ENCODE peak calls at places on chromosomes 5 and 9, in ten cellular contexts. One of them, this sample, is unnamed. For H3K36me3, the result is how much of the 10 kb centered on the place peaks cover.

GRCh38 chr9:3746296-3747275 is 220.8 kb upstream of the RFX3 start:
- DNase-seq in body of pancreas: no peak
- DNase-seq in tibial artery: peak
- DNase-seq in bronchial epithelial cell: peak
- DNase-seq in psoas muscle: no peak
- DNase-seq in mucosa of descending colon: no peak
- DNase-seq in GM23338: no peak
- DNase-seq in mammary epithelial cell: peak
- DNase-seq in tibial nerve: no peak
- DNase-seq in PC-9: no peak
- DNase-seq in this sample: no peak

GRCh38 chr5:137217599-137218200 is 281.4 kb downstream of the SPOCK1 start:
- DNase-seq in body of pancreas: no peak
- DNase-seq in tibial artery: no peak
- DNase-seq in bronchial epithelial cell: peak
- DNase-seq in psoas muscle: no peak
- DNase-seq in mucosa of descending colon: no peak
- DNase-seq in GM23338: no peak
- DNase-seq in mammary epithelial cell: peak
- DNase-seq in tibial nerve: no peak
- DNase-seq in PC-9: no peak
- DNase-seq in this sample: no peak

GRCh38 chr9:93248373-93248772 is 64.4 kb downstream of the WNK2 start:
- DNase-seq in body of pancreas: peak
- DNase-seq in tibial artery: no peak
- DNase-seq in bronchial epithelial cell: no peak
- DNase-seq in psoas muscle: peak
- DNase-seq in mucosa of descending colon: no peak
- DNase-seq in GM23338: no peak
- DNase-seq in mammary epithelial cell: no peak
- DNase-seq in tibial nerve: no peak
- DNase-seq in PC-9: no peak
- DNase-seq in this sample: no peak

GRCh38 chr5:88551724-88552345 is 283.2 kb upstream of the TMEM161B start:
- DNase-seq in body of pancreas: no peak
- DNase-seq in tibial artery: no peak
- DNase-seq in bronchial epithelial cell: no peak
- DNase-seq in psoas muscle: no peak
- DNase-seq in mucosa of descending colon: no peak
- DNase-seq in GM23338: peak
- DNase-seq in mammary epithelial cell: no peak
- DNase-seq in tibial nerve: no peak
- DNase-seq in PC-9: no peak
- DNase-seq in this sample: no peak

GRCh38 chr5:153952893-153953292 is 85.8 kb downstream of the FAM114A2 start:
- DNase-seq in body of pancreas: no peak
- DNase-seq in tibial artery: no peak
- DNase-seq in bronchial epithelial cell: no peak
- DNase-seq in psoas muscle: no peak
- DNase-seq in mucosa of descending colon: no peak
- DNase-seq in GM23338: no peak
- DNase-seq in mammary epithelial cell: no peak
- DNase-seq in tibial nerve: no peak
- DNase-seq in PC-9: no peak
- DNase-seq in this sample: no peak

GRCh38 chr9:132126837-132127236 is 35.0 kb upstream of the NTNG2 start:
- DNase-seq in body of pancreas: no peak
- DNase-seq in tibial artery: no peak
- DNase-seq in bronchial epithelial cell: no peak
- DNase-seq in psoas muscle: no peak
- DNase-seq in mucosa of descending colon: no peak
- DNase-seq in GM23338: no peak
- DNase-seq in mammary epithelial cell: no peak
- DNase-seq in tibial nerve: no peak
- DNase-seq in PC-9: no peak
- DNase-seq in this sample: no peak

GRCh38 chr9:121156263-121156731 is 45.4 kb downstream of the RAB14 start:
- DNase-seq in body of pancreas: no peak
- DNase-seq in tibial artery: no peak
- DNase-seq in bronchial epithelial cell: peak
- DNase-seq in psoas muscle: no peak
- DNase-seq in mucosa of descending colon: no peak
- DNase-seq in GM23338: no peak
- DNase-seq in mammary epithelial cell: peak
- DNase-seq in tibial nerve: no peak
- DNase-seq in PC-9: peak
- DNase-seq in this sample: no peak

GRCh38 chr9:106947097-106947496 is 84.1 kb downstream of the ZNF462 start:
- DNase-seq in body of pancreas: no peak
- DNase-seq in tibial artery: no peak
- DNase-seq in bronchial epithelial cell: no peak
- DNase-seq in psoas muscle: no peak
- DNase-seq in mucosa of descending colon: no peak
- DNase-seq in GM23338: no peak
- DNase-seq in mammary epithelial cell: no peak
- DNase-seq in tibial nerve: no peak
- DNase-seq in PC-9: no peak
- DNase-seq in this sample: no peak

GRCh38 chr9:89605181-89606048 is 603 bp downstream of the GADD45G start:
- DNase-seq in body of pancreas: peak
- DNase-seq in tibial artery: peak
- DNase-seq in bronchial epithelial cell: peak
- DNase-seq in psoas muscle: peak
- DNase-seq in mucosa of descending colon: peak
- DNase-seq in GM23338: peak
- DNase-seq in mammary epithelial cell: peak
- DNase-seq in tibial nerve: peak
- DNase-seq in PC-9: peak
- DNase-seq in this sample: peak

GRCh38 chr9:112887377-112887776 is 3.3 kb downstream of the SLC46A2 start:
- DNase-seq in body of pancreas: peak
- DNase-seq in tibial artery: no peak
- DNase-seq in bronchial epithelial cell: no peak
- DNase-seq in psoas muscle: no peak
- DNase-seq in mucosa of descending colon: peak
- DNase-seq in GM23338: peak
- DNase-seq in mammary epithelial cell: no peak
- DNase-seq in tibial nerve: peak
- DNase-seq in PC-9: no peak
- DNase-seq in this sample: no peak

GRCh38 chr9:96617439-96618185 is 2.0 kb downstream of the CDC14B start:
- DNase-seq in body of pancreas: no peak
- DNase-seq in tibial artery: no peak
- DNase-seq in bronchial epithelial cell: no peak
- DNase-seq in psoas muscle: no peak
- DNase-seq in mucosa of descending colon: no peak
- DNase-seq in GM23338: peak
- DNase-seq in mammary epithelial cell: no peak
- DNase-seq in tibial nerve: no peak
- DNase-seq in PC-9: no peak
- DNase-seq in this sample: no peak

GRCh38 chr5:78295035-78295961 is 800 bp upstream of the AP3B1 start:
- DNase-seq in body of pancreas: peak
- DNase-seq in tibial artery: peak
- DNase-seq in bronchial epithelial cell: peak
- DNase-seq in psoas muscle: peak
- DNase-seq in mucosa of descending colon: peak
- DNase-seq in GM23338: peak
- DNase-seq in mammary epithelial cell: peak
- DNase-seq in tibial nerve: peak
- DNase-seq in PC-9: peak
- DNase-seq in this sample: peak

GRCh38 chr5:165881259-165881658 is 2375.8 kb downstream of the MAT2B start:
- DNase-seq in body of pancreas: no peak
- DNase-seq in tibial artery: no peak
- DNase-seq in bronchial epithelial cell: no peak
- DNase-seq in psoas muscle: no peak
- DNase-seq in mucosa of descending colon: no peak
- DNase-seq in GM23338: peak
- DNase-seq in mammary epithelial cell: no peak
- DNase-seq in tibial nerve: no peak
- DNase-seq in PC-9: no peak
- DNase-seq in this sample: no peak

GRCh38 chr9:98228392-98229089 is 26.9 kb downstream of the TBC1D2 start:
- DNase-seq in body of pancreas: no peak
- DNase-seq in tibial artery: no peak
- DNase-seq in bronchial epithelial cell: no peak
- DNase-seq in psoas muscle: no peak
- DNase-seq in mucosa of descending colon: no peak
- DNase-seq in GM23338: no peak
- DNase-seq in mammary epithelial cell: no peak
- DNase-seq in tibial nerve: no peak
- DNase-seq in PC-9: no peak
- DNase-seq in this sample: no peak

GRCh38 chr5:149543361-149544198 is 7.7 kb downstream of the CSNK1A1 start:
- DNase-seq in body of pancreas: no peak
- DNase-seq in tibial artery: no peak
- DNase-seq in bronchial epithelial cell: no peak
- DNase-seq in psoas muscle: no peak
- DNase-seq in mucosa of descending colon: no peak
- DNase-seq in GM23338: no peak
- DNase-seq in mammary epithelial cell: no peak
- DNase-seq in tibial nerve: no peak
- DNase-seq in PC-9: no peak
- DNase-seq in this sample: no peak
- H3K36me3 ChIP-seq in body of pancreas: under half
- H3K36me3 ChIP-seq in tibial artery: under half
- H3K36me3 ChIP-seq in bronchial epithelial cell: under half
- H3K36me3 ChIP-seq in psoas muscle: under half
- H3K36me3 ChIP-seq in mucosa of descending colon: under half
- H3K36me3 ChIP-seq in GM23338: under half
- H3K36me3 ChIP-seq in mammary epithelial cell: under half
- H3K36me3 ChIP-seq in tibial nerve: under half
- H3K36me3 ChIP-seq in PC-9: half or more
- H3K36me3 ChIP-seq in this sample: under half

DNA sequence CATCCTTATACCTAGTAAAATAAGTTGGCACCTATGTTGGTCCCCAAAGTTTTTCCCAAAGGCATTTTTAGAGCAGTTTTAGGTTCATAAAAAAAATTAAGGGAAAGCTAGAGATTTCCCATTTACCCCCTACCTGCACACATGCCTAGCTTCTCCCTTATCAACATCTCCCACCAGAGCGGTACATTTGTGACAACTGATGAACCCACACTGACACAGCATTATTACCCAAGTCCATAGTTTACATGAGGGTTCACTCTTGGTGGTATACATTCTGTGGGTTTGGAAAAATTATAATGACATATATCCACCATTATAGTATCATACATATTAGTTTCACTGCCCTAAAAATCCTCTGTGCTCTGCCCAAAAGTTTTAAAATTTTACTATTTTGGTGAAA is 12.0 kb downstream of the RAD1 start:
- DNase-seq in body of pancreas: no peak
- DNase-seq in tibial artery: no peak
- DNase-seq in bronchial epithelial cell: no peak
- DNase-seq in psoas muscle: no peak
- DNase-seq in mucosa of descending colon: no peak
- DNase-seq in GM23338: no peak
- DNase-seq in mammary epithelial cell: no peak
- DNase-seq in tibial nerve: no peak
- DNase-seq in PC-9: no peak
- DNase-seq in this sample: no peak
- H3K36me3 ChIP-seq in body of pancreas: under half
- H3K36me3 ChIP-seq in tibial artery: under half
- H3K36me3 ChIP-seq in bronchial epithelial cell: under half
- H3K36me3 ChIP-seq in psoas muscle: under half
- H3K36me3 ChIP-seq in mucosa of descending colon: under half
- H3K36me3 ChIP-seq in GM23338: under half
- H3K36me3 ChIP-seq in mammary epithelial cell: under half
- H3K36me3 ChIP-seq in tibial nerve: under half
- H3K36me3 ChIP-seq in PC-9: under half
- H3K36me3 ChIP-seq in this sample: under half

GRCh38 chr9:136422876-136423275 is 12.4 kb downstream of the PMPCA start:
- DNase-seq in body of pancreas: no peak
- DNase-seq in tibial artery: no peak
- DNase-seq in bronchial epithelial cell: no peak
- DNase-seq in psoas muscle: no peak
- DNase-seq in mucosa of descending colon: no peak
- DNase-seq in GM23338: no peak
- DNase-seq in mammary epithelial cell: no peak
- DNase-seq in tibial nerve: no peak
- DNase-seq in PC-9: no peak
- DNase-seq in this sample: no peak
- H3K36me3 ChIP-seq in body of pancreas: under half
- H3K36me3 ChIP-seq in tibial artery: half or more
- H3K36me3 ChIP-seq in bronchial epithelial cell: under half
- H3K36me3 ChIP-seq in psoas muscle: under half
- H3K36me3 ChIP-seq in mucosa of descending colon: under half
- H3K36me3 ChIP-seq in GM23338: under half
- H3K36me3 ChIP-seq in mammary epithelial cell: under half
- H3K36me3 ChIP-seq in tibial nerve: under half
- H3K36me3 ChIP-seq in PC-9: under half
- H3K36me3 ChIP-seq in this sample: half or more

DNA sequence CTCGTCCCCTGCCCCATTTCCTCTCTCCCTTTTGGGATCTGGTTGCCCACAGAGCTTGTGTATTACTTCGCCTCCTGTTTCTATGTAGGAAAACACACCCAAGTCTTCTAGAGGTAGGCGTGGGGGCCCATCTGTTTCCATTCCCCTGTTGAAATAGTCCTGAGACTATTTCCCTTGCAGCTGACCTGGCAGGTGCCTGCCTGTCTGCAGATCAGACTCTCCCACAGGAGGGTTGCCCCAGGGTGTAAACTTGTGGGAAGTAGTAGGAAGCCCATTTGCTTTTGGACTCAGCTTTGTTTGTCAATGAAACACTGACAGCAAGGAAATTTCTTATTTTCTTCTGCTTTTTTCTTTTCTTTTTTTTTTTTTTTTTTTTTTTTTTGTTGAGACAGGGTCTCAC is 16.3 kb upstream of the GARNL3 start:
- DNase-seq in body of pancreas: no peak
- DNase-seq in tibial artery: no peak
- DNase-seq in bronchial epithelial cell: no peak
- DNase-seq in psoas muscle: no peak
- DNase-seq in mucosa of descending colon: no peak
- DNase-seq in GM23338: no peak
- DNase-seq in mammary epithelial cell: no peak
- DNase-seq in tibial nerve: no peak
- DNase-seq in PC-9: no peak
- DNase-seq in this sample: no peak
- H3K36me3 ChIP-seq in body of pancreas: under half
- H3K36me3 ChIP-seq in tibial artery: under half
- H3K36me3 ChIP-seq in bronchial epithelial cell: under half
- H3K36me3 ChIP-seq in psoas muscle: under half
- H3K36me3 ChIP-seq in mucosa of descending colon: under half
- H3K36me3 ChIP-seq in GM23338: under half
- H3K36me3 ChIP-seq in mammary epithelial cell: under half
- H3K36me3 ChIP-seq in tibial nerve: under half
- H3K36me3 ChIP-seq in PC-9: under half
- H3K36me3 ChIP-seq in this sample: under half

This sample was measured in heart right ventricle.